ENCODE peak calls at places on chromosomes 12 and 14, in five cellular contexts. Z is neuronal stem cell; V is effector memory CD4-positive, alpha-beta T cell; H is lung; S is H7. I is an unnamed sample.

GRCh38 chr12:30729547-30729946 is 25.2 kb downstream of the CAPRIN2 start:
- DNase-seq in Z (no peak), V (no peak), H (no peak), S (no peak), I (no peak)

GRCh38 chr12:127383281-127383680 is 883.7 kb upstream of the TMEM132C start:
- DNase-seq in Z (no peak), V (no peak), H (no peak), S (no peak), I (no peak)

GRCh38 chr12:107352347-107353081 is 259.2 kb upstream of the CRY1 start:
- DNase-seq in Z (no peak), V (no peak), H (no peak), S (no peak), I (no peak)

GRCh38 chr14:96575233-96575632 is 73.1 kb downstream of the PAPOLA start:
- DNase-seq in Z (no peak), V (no peak), H (no peak), S (no peak), I (no peak)

GRCh38 chr12:2682301-2683282 is 112.2 kb upstream of the FKBP4 start:
- DNase-seq in Z (peak; percentile 26), V (no peak), H (peak; percentile 28), S (peak; percentile 79), I (no peak)

GRCh38 chr14:52267501-52268190 is at the start of gene PTGDR:
- DNase-seq in Z (peak; percentile 30), V (peak; percentile 40), H (no peak), S (peak; percentile 70), I (no peak)

GRCh38 chr12:87305481-87305880 is 723.7 kb downstream of the C12orf50 start:
- DNase-seq in Z (no peak), V (no peak), H (no peak), S (no peak), I (no peak)

GRCh38 chr14:58298477-58298879 is at the start of gene ARID4A:
- DNase-seq in Z (no peak), V (no peak), H (peak; percentile 92), S (no peak), I (no peak)

GRCh38 chr12:6535960-6536847 is 1.9 kb downstream of the GAPDH start:
- DNase-seq in Z (no peak), V (no peak), H (no peak), S (peak; percentile 37), I (no peak)

GRCh38 chr12:24760606-24761378 is 188.1 kb downstream of the BCAT1 start:
- DNase-seq in Z (no peak), V (no peak), H (no peak), S (no peak), I (no peak)

GRCh38 chr12:54240129-54240528 is 39.8 kb downstream of the CBX5 start:
- DNase-seq in Z (no peak), V (no peak), H (no peak), S (no peak), I (no peak)

GRCh38 chr14:89543420-89543790 is 126.4 kb upstream of the FOXN3 start:
- DNase-seq in Z (peak; percentile 21), V (no peak), H (no peak), S (no peak), I (no peak)
- H3K4me3 ChIP-seq in Z (peak overlapping the region; percentile 14), V (no peak overlapping the region), H (no peak overlapping the region), S (no peak overlapping the region), I (no peak overlapping the region)

DNA sequence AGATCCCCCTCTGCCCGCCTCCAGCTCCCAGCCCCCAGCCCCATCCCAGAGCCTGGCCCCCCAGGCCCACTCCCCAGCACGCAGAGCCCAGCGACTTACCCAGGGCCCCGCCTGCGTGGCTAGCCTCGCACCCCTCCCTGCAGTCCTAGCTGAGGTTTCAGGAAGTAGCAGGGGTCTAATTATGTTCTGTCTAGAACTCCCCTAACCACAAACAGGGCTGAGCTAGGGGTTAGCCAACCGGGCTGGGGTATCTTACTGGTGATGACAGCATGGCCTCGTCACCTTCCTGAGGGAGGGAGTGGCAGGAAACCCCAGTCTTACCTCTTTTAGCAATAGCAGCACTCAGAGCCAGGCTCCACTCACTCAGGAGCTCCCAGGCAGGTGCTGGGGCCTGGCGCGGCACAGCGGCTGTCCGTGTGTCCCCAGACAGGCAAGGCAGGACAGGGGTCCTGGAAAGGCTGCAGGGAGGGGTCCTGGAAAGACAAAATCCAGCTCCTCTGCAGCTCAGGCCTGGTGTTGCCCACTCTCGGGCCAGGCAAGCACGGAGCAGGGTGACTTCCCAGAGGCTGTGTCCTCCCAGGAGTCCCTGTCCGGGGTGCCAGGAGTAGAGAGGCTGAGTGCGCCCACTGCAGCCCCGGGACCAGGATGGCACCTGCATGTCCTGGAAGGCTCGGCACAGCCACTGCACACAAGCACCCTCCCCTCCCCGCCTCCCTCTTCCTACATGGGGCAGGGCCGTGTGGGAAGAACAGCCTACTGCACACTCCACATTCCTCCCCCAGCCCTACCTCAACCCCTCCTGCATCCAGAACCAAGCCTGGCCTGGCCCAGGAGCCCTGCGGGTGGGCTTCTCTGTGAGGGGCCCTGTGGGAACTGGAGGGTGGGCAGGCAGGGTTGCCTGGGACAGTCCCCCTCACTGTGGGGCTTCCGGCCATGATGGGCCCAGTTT is at the start of gene GPR132:
- DNase-seq in Z (no peak), V (peak; percentile 91), H (peak; percentile 67), S (no peak), I (peak; percentile 93)
- H3K4me3 ChIP-seq in Z (no peak within 1 kb of the TSS), V (peak within 1 kb of the TSS; percentile 89), H (no peak within 1 kb of the TSS), S (no peak within 1 kb of the TSS), I (peak within 1 kb of the TSS; percentile 64)

GRCh38 chr14:105861985-105862465 is 335.6 kb downstream of the TMEM121 start:
- DNase-seq in Z (no peak), V (no peak), H (no peak), S (no peak), I (peak; percentile 88)

GRCh38 chr14:105858676-105859025 is 332.3 kb downstream of the TMEM121 start:
- DNase-seq in Z (no peak), V (no peak), H (no peak), S (no peak), I (no peak)

GRCh38 chr14:105859717-105860614 is 333.6 kb downstream of the TMEM121 start:
- DNase-seq in Z (no peak), V (no peak), H (no peak), S (no peak), I (no peak)

GRCh38 chr14:105862581-105863239 is 336.3 kb downstream of the TMEM121 start:
- DNase-seq in Z (no peak), V (no peak), H (no peak), S (no peak), I (no peak)

GRCh38 chr14:105860615-105861580 is 334.5 kb downstream of the TMEM121 start:
- DNase-seq in Z (no peak), V (no peak), H (no peak), S (no peak), I (no peak)
- H3K4me3 ChIP-seq in Z (no peak overlapping the region), V (no peak overlapping the region), H (no peak overlapping the region), S (no peak overlapping the region), I (peak overlapping the region; percentile 84)

DNA sequence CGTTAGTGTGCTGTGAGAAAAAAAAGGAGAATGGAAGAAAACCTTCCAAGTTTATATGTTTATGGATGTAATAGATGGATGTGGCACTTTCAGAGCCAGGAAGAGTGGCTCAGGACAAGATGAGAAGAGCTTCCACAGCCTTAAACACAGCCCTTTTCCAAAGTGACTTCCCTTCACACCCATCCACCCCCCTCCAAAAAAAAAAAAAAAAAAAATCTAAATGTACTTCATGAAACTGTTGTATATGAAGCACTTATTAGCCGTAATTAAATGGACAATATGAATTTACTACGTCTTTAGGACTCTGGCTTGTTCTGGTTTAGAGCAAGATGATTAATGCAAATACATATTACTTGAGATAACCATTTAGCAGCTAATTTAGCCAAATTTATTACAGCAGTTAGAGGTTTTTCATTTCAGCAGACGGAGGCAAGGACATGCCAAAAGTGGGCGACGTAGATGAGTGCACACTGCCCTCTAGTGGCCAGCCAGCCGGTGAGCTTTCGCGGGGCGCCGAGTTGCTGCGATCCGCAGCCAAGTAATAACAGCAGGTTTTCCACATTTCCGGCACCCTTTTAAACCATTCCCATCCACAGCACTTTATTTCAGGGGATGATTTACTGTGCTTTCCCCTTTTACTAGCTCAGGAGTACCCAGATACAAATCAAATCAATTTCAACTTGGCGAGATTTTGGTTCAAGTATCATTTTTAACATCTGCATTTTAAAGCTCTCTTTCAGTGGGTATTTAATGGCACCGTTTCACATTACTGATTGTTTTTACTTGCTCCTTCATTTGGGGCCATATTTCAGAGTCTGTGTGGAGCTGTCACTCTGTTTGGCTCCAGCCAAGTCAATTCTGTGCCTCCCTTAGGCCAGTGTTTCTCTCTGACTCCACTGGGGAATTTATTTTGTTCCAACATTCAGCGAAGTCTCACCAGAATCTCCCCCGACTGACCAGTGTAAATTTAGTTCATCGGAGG is 158.2 kb downstream of the EGLN3 start:
- DNase-seq in Z (peak; percentile 76), V (peak; percentile 6), H (peak; percentile 75), S (peak; percentile 83), I (peak; percentile 15)
- H3K4me3 ChIP-seq in Z (no peak overlapping the region), V (no peak overlapping the region), H (no peak overlapping the region), S (no peak overlapping the region), I (no peak overlapping the region)

DNA sequence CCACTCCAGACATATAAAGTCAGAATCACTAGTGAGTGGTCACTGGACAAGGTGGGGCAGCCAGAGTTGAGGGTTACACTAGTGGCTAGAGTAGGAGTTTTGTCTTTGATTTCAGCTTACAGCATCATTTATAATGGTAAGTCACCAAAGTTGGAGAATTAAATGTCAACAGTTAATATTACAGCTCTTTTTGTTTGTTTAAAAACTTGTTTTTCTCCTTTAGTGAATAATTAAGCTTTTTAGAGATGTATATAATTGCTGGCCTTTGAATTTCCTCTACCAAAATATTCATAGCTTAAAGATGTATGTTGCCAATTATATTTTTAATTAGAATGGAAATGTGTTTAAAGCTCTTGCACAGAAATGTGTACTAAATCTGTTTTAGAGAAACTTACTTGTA is 92.0 kb downstream of the TBC1D30 start:
- DNase-seq in Z (no peak), V (no peak), H (no peak), S (no peak), I (no peak)
- H3K4me3 ChIP-seq in Z (no peak overlapping the region), V (no peak overlapping the region), H (no peak overlapping the region), S (no peak overlapping the region), I (no peak overlapping the region)

I was measured in GM12878.